ENCODE peak calls at places on chromosomes 3 and 15, in seven cellular contexts. H is activated T-cell treated with anti-CD3 and anti-CD28 coated beads for 1 hour; W is iPS DF 6.9; P is H7; L is stimulated activated CD8-positive, alpha-beta memory T cell treated with anti-CD3 and anti-CD28 coated beads, Interleukin-2, amount 100 ng/mL, for 1 hour; J is cardiac fibroblast; S is amygdala. K is an unnamed sample.

GRCh38 chr3:30952786-30953185 is 58.3 kb upstream of the GADL1 start:
- DNase-seq in H (no peak), W (no peak), P (no peak), L (no peak), J (peak), S (no peak), K (no peak)

GRCh38 chr15:40437754-40438687 is 2.7 kb upstream of the BAHD1 start:
- DNase-seq in H (no peak), W (no peak), P (peak), L (no peak), J (no peak), S (no peak), K (no peak)

GRCh38 chr15:46685681-46686080 is 1031.6 kb upstream of the SEMA6D start:
- DNase-seq in H (no peak), W (no peak), P (no peak), L (no peak), J (no peak), S (no peak), K (no peak)

GRCh38 chr3:3799173-3800075 is at the start of gene LRRN1:
- DNase-seq in H (peak), W (peak), P (peak), L (peak), J (no peak), S (peak), K (peak)

GRCh38 chr3:173214576-173214975 is 73.5 kb upstream of the SPATA16 start:
- DNase-seq in H (no peak), W (no peak), P (no peak), L (no peak), J (no peak), S (no peak), K (no peak)

GRCh38 chr3:60812544-60812943 is 438.7 kb downstream of the FHIT start:
- DNase-seq in H (no peak), W (no peak), P (no peak), L (no peak), J (no peak), S (no peak), K (no peak)

GRCh38 chr3:47283596-47284364 is 1.0 kb downstream of the KLHL18 start:
- DNase-seq in H (no peak), W (no peak), P (peak), L (no peak), J (peak), S (peak), K (peak)

GRCh38 chr15:35603298-35603697 is 57.3 kb upstream of the DPH6 start:
- DNase-seq in H (no peak), W (no peak), P (no peak), L (no peak), J (peak), S (no peak), K (peak)

GRCh38 chr3:10702961-10703740 is 112.9 kb upstream of the SLC6A11 start:
- DNase-seq in H (no peak), W (no peak), P (peak), L (no peak), J (no peak), S (no peak), K (peak)

GRCh38 chr15:56052389-56053045 is 59.1 kb upstream of the NEDD4 start:
- DNase-seq in H (no peak), W (no peak), P (peak), L (no peak), J (peak), S (no peak), K (peak)

GRCh38 chr15:83700082-83700481 is 46.2 kb downstream of the ADAMTSL3 start:
- DNase-seq in H (no peak), W (no peak), P (no peak), L (no peak), J (no peak), S (no peak), K (no peak)

GRCh38 chr3:170623524-170623923 is 37.6 kb upstream of the SLC7A14 start:
- DNase-seq in H (no peak), W (no peak), P (no peak), L (no peak), J (no peak), S (no peak), K (no peak)

GRCh38 chr3:182795383-182795782 is 2.1 kb downstream of the ATP11B start:
- DNase-seq in H (peak), W (no peak), P (no peak), L (peak), J (no peak), S (no peak), K (peak)

GRCh38 chr15:73029003-73029527 is 23.2 kb upstream of the NEO1 start:
- DNase-seq in H (no peak), W (no peak), P (no peak), L (no peak), J (peak), S (no peak), K (peak)

GRCh38 chr3:151538706-151539403 is 78.0 kb upstream of the IGSF10 start:
- DNase-seq in H (no peak), W (no peak), P (no peak), L (no peak), J (peak), S (peak), K (peak)

GRCh38 chr15:56868251-56868650 is 50.2 kb upstream of the TCF12 start:
- DNase-seq in H (no peak), W (no peak), P (no peak), L (no peak), J (no peak), S (no peak), K (no peak)